ENCODE peak calls at places on chromosomes 4 and X, in eight cellular contexts. J is sigmoid colon; V is CD8-positive, alpha-beta memory T cell; U is psoas muscle; S is stomach; A is thoracic aorta; I is body of pancreas; K is CD8-positive, alpha-beta T cell. B is an unnamed sample.

GRCh38 chr4:524196-524595 is 25.2 kb downstream of the PIGG start:
- DNase-seq in J (no peak), V (no peak), U (no peak), S (no peak), A (no peak), I (no peak), K (no peak), B (no peak)

GRCh38 chrX:108736509-108737479 is at the start of gene IRS4:
- DNase-seq in J (no peak), V (no peak), U (no peak), S (no peak), A (no peak), I (peak; percentile 11), K (no peak), B (peak; percentile 70)

GRCh38 chr4:168710353-168710946 is 213.6 kb downstream of the PALLD start:
- DNase-seq in J (no peak), V (no peak), U (no peak), S (peak; percentile 40), A (no peak), I (peak; percentile 18), K (no peak), B (peak; percentile 82)

GRCh38 chr4:150828159-150828558 is 186.9 kb downstream of the LRBA start:
- DNase-seq in J (no peak), V (peak; percentile 54), U (no peak), S (no peak), A (no peak), I (no peak), K (peak; percentile 31), B (no peak)

GRCh38 chr4:13544556-13545393 is 467 bp upstream of the NKX3-2 start:
- DNase-seq in J (peak; percentile 97), V (no peak), U (no peak), S (peak; percentile 63), A (no peak), I (peak; percentile 67), K (no peak), B (peak; percentile 96)

GRCh38 chr4:69707807-69708206 is 52.6 kb downstream of the SULT1B1 start:
- DNase-seq in J (no peak), V (no peak), U (no peak), S (no peak), A (no peak), I (no peak), K (no peak), B (no peak)

GRCh38 chr4:70903282-70903603 is 1.1 kb downstream of the MOB1B start:
- DNase-seq in J (no peak), V (no peak), U (no peak), S (no peak), A (no peak), I (no peak), K (no peak), B (no peak)

GRCh38 chrX:133444196-133444595 is 28.9 kb upstream of the GPC4 start:
- DNase-seq in J (no peak), V (no peak), U (no peak), S (no peak), A (no peak), I (no peak), K (no peak), B (peak; percentile 43)

GRCh38 chr4:88843067-88843723 is 145.6 kb upstream of the NAP1L5 start:
- DNase-seq in J (no peak), V (no peak), U (no peak), S (no peak), A (no peak), I (peak; percentile 39), K (no peak), B (no peak)

GRCh38 chr4:103375278-103375677 is 177.1 kb upstream of the CENPE start:
- DNase-seq in J (no peak), V (no peak), U (no peak), S (no peak), A (no peak), I (no peak), K (no peak), B (no peak)

GRCh38 chr4:47068986-47069385 is 37.6 kb downstream of the GABRB1 start:
- DNase-seq in J (no peak), V (no peak), U (no peak), S (no peak), A (no peak), I (no peak), K (no peak), B (no peak)

GRCh38 chr4:1338752-1339414 is 8.1 kb upstream of the UVSSA start:
- DNase-seq in J (no peak), V (no peak), U (no peak), S (no peak), A (no peak), I (no peak), K (no peak), B (no peak)

GRCh38 chr4:138707746-138708145 is 307.8 kb upstream of the NOCT start:
- DNase-seq in J (no peak), V (no peak), U (no peak), S (no peak), A (no peak), I (no peak), K (no peak), B (no peak)

GRCh38 chr4:126778348-126778747 is 854.4 kb upstream of the INTU start:
- DNase-seq in J (no peak), V (no peak), U (no peak), S (no peak), A (no peak), I (no peak), K (no peak), B (no peak)

GRCh38 chr4:183328832-183329231 is 6.6 kb upstream of the CLDN24 start:
- DNase-seq in J (no peak), V (no peak), U (no peak), S (no peak), A (no peak), I (no peak), K (no peak), B (no peak)

GRCh38 chr4:147799986-147800555 is 68.2 kb downstream of the ARHGAP10 start:
- DNase-seq in J (no peak), V (peak; percentile 64), U (no peak), S (no peak), A (no peak), I (no peak), K (peak; percentile 39), B (no peak)

GRCh38 chrX:46803140-46803539 is 33.7 kb upstream of the RP2 start:
- DNase-seq in J (no peak), V (no peak), U (no peak), S (no peak), A (no peak), I (no peak), K (no peak), B (no peak)

GRCh38 chr4:139735381-139736256 is 70.0 kb downstream of the MGST2 start:
- DNase-seq in J (peak; percentile 74), V (no peak), U (peak; percentile 60), S (no peak), A (no peak), I (peak; percentile 28), K (no peak), B (no peak)

GRCh38 chr4:185945238-185945637 is 123.7 kb upstream of the TLR3 start:
- DNase-seq in J (no peak), V (no peak), U (no peak), S (no peak), A (no peak), I (no peak), K (no peak), B (no peak)

DNA sequence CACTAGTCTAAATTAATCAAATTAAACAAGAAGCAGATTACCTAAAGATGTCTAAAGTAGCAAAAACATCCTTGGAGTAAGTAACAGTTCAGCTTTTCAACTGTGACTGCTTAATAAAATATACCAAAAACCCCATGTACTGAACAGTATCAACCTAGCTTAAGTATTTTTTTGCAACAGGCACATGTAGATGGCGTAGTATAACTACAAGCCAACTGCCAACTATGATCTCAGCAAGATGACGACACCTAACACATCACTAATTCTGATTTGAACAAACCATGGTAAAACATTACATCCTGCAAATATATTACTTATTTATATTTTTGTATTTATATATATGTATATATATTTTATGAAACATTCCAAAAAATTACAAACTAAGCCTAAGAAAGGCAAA is 24.5 kb downstream of the DHX15 start:
- DNase-seq in J (no peak), V (no peak), U (no peak), S (no peak), A (no peak), I (no peak), K (no peak), B (no peak)
- H3K36me3 ChIP-seq in J (no peaks in the 10 kb centered on the region), V (no peaks in the 10 kb centered on the region), U (peaks cover 17% of the 10 kb centered on the region), S (peaks cover 17% of the 10 kb centered on the region), A (no peaks in the 10 kb centered on the region), I (no peaks in the 10 kb centered on the region), K (peaks cover 9% of the 10 kb centered on the region), B (peaks cover 38% of the 10 kb centered on the region)

GRCh38 chr4:4992833-4993232 is 26.4 kb downstream of the CYTL1 start:
- DNase-seq in J (no peak), V (no peak), U (no peak), S (no peak), A (no peak), I (no peak), K (no peak), B (no peak)
- H3K4me1 ChIP-seq in J (peaks cover 40% of the 10 kb centered on the region), V (no peaks in the 10 kb centered on the region), U (no peaks in the 10 kb centered on the region), S (peaks cover 8% of the 10 kb centered on the region), A (no peaks in the 10 kb centered on the region), I (peaks cover 9% of the 10 kb centered on the region), K (no peaks in the 10 kb centered on the region), B (peaks cover 10% of the 10 kb centered on the region)

GRCh38 chrX:75276666-75277065 is 2.8 kb downstream of the UPRT start:
- DNase-seq in J (no peak), V (no peak), U (no peak), S (no peak), A (no peak), I (no peak), K (no peak), B (no peak)

GRCh38 chrX:75273483-75273882 is 402 bp upstream of the UPRT start:
- DNase-seq in J (no peak), V (peak; percentile 0), U (no peak), S (no peak), A (no peak), I (peak; percentile 11), K (no peak), B (no peak)

GRCh38 chrX:75278991-75279390 is 5.1 kb downstream of the UPRT start:
- DNase-seq in J (no peak), V (no peak), U (no peak), S (no peak), A (no peak), I (no peak), K (no peak), B (no peak)
- H3K4me3 ChIP-seq in J (no peak overlapping the region), V (no peak overlapping the region), U (no peak overlapping the region), S (no peak overlapping the region), A (no peak overlapping the region), I (no peak overlapping the region), K (no peak overlapping the region), B (no peak overlapping the region)

GRCh38 chr4:128861856-128862518 is 52.5 kb downstream of the JADE1 start:
- DNase-seq in J (no peak), V (no peak), U (no peak), S (no peak), A (no peak), I (no peak), K (no peak), B (no peak)

GRCh38 chr4:128855656-128856055 is 46.2 kb downstream of the JADE1 start:
- DNase-seq in J (no peak), V (no peak), U (no peak), S (no peak), A (no peak), I (no peak), K (no peak), B (no peak)

GRCh38 chr4:128859887-128860774 is 50.6 kb downstream of the JADE1 start:
- DNase-seq in J (no peak), V (no peak), U (no peak), S (no peak), A (no peak), I (no peak), K (no peak), B (no peak)

GRCh38 chr4:128856246-128856645 is 46.7 kb downstream of the JADE1 start:
- DNase-seq in J (no peak), V (no peak), U (no peak), S (no peak), A (no peak), I (no peak), K (no peak), B (no peak)

GRCh38 chr4:128858875-128859696 is 49.6 kb downstream of the JADE1 start:
- DNase-seq in J (no peak), V (no peak), U (no peak), S (no peak), A (no peak), I (no peak), K (no peak), B (no peak)
- H3K36me3 ChIP-seq in J (peaks cover 37% of the 10 kb centered on the region), V (peaks cover 46% of the 10 kb centered on the region), U (peaks cover 90% of the 10 kb centered on the region), S (peaks cover 92% of the 10 kb centered on the region), A (peaks cover 54% of the 10 kb centered on the region), I (peaks cover 52% of the 10 kb centered on the region), K (peaks cover 45% of the 10 kb centered on the region), B (peaks cover 88% of the 10 kb centered on the region)